ENCODE peak calls at places on chromosomes 4 and X, in four cellular contexts. E, G, X and L are unnamed samples.

GRCh38 chr4:95835672-95836071 is 4.2 kb upstream of the PDHA2 start:
- DNase-seq in G (peak; percentile 35), X (peak; percentile 22), E (no peak), L (peak; percentile 68)

GRCh38 chrX:78527263-78527662 is 131.9 kb downstream of the RTL3 start:
- DNase-seq in E (peak; percentile 45), G (no peak), X (no peak), L (no peak)

GRCh38 chr4:21474195-21474594 is 474.4 kb downstream of the KCNIP4 start:
- DNase-seq in E (no peak), G (no peak), X (no peak), L (no peak)

GRCh38 chrX:133461226-133461625 is 45.9 kb upstream of the GPC4 start:
- DNase-seq in E (no peak), G (no peak), X (peak; percentile 19), L (no peak)

GRCh38 chr4:124937993-124938392 is 225.5 kb upstream of the ANKRD50 start:
- DNase-seq in G (no peak), X (no peak), E (no peak), L (no peak)

GRCh38 chr4:163085085-163085484 is 81.6 kb downstream of the NAF1 start:
- DNase-seq in X (no peak), G (no peak), E (no peak), L (no peak)

GRCh38 chr4:95165926-95166524 is 382.7 kb downstream of the UNC5C start:
- DNase-seq in G (no peak), E (peak; percentile 54), X (peak; percentile 78), L (peak; percentile 87)

GRCh38 chr4:26468977-26469376 is 21.3 kb downstream of the CCKAR start:
- DNase-seq in E (no peak), G (no peak), X (no peak), L (no peak)

GRCh38 chrX:12065251-12065650 is 73.0 kb upstream of the FRMPD4 start:
- DNase-seq in G (peak; percentile 36), X (peak; percentile 33), E (peak; percentile 62), L (peak; percentile 42)

GRCh38 chr4:14294611-14295010 is 667.1 kb upstream of the BOD1L1 start:
- DNase-seq in G (no peak), X (no peak), E (no peak), L (no peak)

GRCh38 chr4:153186046-153186728 is 18.1 kb upstream of the TRIM2 start:
- DNase-seq in X (no peak), G (no peak), E (no peak), L (no peak)

GRCh38 chrX:147899715-147900114 is 12.0 kb upstream of the FMR1 start:
- DNase-seq in G (no peak), X (no peak), E (no peak), L (no peak)

GRCh38 chr4:1207603-1208265 is 35.4 kb upstream of the SPON2 start:
- DNase-seq in G (no peak), X (peak; percentile 61), E (no peak), L (no peak)
- H3K9me3 ChIP-seq in G (no peaks in the 10 kb centered on the region), X (no peaks in the 10 kb centered on the region), E (no peaks in the 10 kb centered on the region), L (no peaks in the 10 kb centered on the region)

GRCh38 chr4:141314627-141315026 is 93.9 kb downstream of the ZNF330 start:
- DNase-seq in E (no peak), G (no peak), X (no peak), L (no peak)

GRCh38 chr4:141306331-141306730 is 85.6 kb downstream of the ZNF330 start:
- DNase-seq in E (no peak), X (no peak), G (no peak), L (no peak)

GRCh38 chr4:141311805-141312204 is 91.1 kb downstream of the ZNF330 start:
- DNase-seq in G (no peak), E (no peak), X (no peak), L (no peak)

GRCh38 chr4:141307241-141307689 is 86.6 kb downstream of the ZNF330 start:
- DNase-seq in E (peak; percentile 52), G (peak; percentile 63), X (peak; percentile 59), L (peak; percentile 60)

GRCh38 chr4:141309864-141310263 is 89.2 kb downstream of the ZNF330 start:
- DNase-seq in X (no peak), E (no peak), G (no peak), L (no peak)
- H3K4me2 ChIP-seq in X (no peak overlapping the region), E (no peak overlapping the region), G (no peak overlapping the region), L (no peak overlapping the region)

GRCh38 chrX:20217906-20218305 is 48.8 kb downstream of the RPS6KA3 start:
- DNase-seq in X (no peak), E (no peak), G (no peak), L (no peak)
- H3K4me1 ChIP-seq in X (no peaks in the 10 kb centered on the region), E (peaks cover 4% of the 10 kb centered on the region), G (no peaks in the 10 kb centered on the region), L (peaks cover 4% of the 10 kb centered on the region)

DNA sequence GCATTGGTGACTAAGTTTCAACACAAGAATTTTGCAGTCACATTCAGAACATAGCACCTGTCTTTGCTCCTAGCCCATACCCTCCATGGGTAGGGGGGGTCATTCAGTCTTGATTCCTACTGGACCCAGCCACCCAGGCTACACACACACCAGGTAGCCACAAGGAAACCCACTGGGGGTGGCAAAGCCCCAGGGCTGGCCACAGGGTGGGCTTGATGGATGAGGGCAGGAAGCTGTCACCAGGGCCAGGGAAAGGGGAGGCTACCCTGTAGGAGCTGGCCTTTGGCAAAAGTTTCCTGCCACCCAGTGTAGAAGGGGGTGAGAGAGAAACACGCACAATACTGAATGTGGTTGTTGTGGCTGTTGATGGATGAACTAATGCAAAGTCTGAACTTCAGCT is 74.5 kb upstream of the NKX1-1 start:
- DNase-seq in E (no peak), X (no peak), G (no peak), L (no peak)
- H3K9me3 ChIP-seq in E (peaks cover 3% of the 10 kb centered on the region), X (peaks cover 47% of the 10 kb centered on the region), G (peaks cover 9% of the 10 kb centered on the region), L (no peaks in the 10 kb centered on the region)

GRCh38 chrX:155983326-155983725 is 14.2 kb upstream of the IL9R start:
- DNase-seq in E (no peak), X (no peak), G (no peak), L (no peak)

GRCh38 chrX:155985208-155985607 is 12.3 kb upstream of the IL9R start:
- DNase-seq in X (no peak), G (no peak), E (no peak), L (no peak)
- H3K4me2 ChIP-seq in X (no peak overlapping the region), G (no peak overlapping the region), E (no peak overlapping the region), L (no peak overlapping the region)